ENCODE peak calls at places on chromosomes 16 and 17, in ten cellular contexts. One of them, this sample, is unnamed.

GRCh38 chr16:69397821-69398521 is 12.2 kb upstream of the TERF2 start:
- DNase-seq in GM12864: no peak
- DNase-seq in pancreas: peak
- DNase-seq in transverse colon: no peak
- DNase-seq in fibroblast of the aortic adventitia: peak
- DNase-seq in A673: peak
- DNase-seq in foreskin fibroblast: peak
- DNase-seq in cardiac muscle cell: peak
- DNase-seq in testis: peak
- DNase-seq in cardiac fibroblast: peak
- DNase-seq in this sample: peak

GRCh38 chr17:5354886-5355415 is 64.5 kb downstream of the NUP88 start:
- DNase-seq in A673: no peak
- DNase-seq in fibroblast of the aortic adventitia: no peak
- DNase-seq in transverse colon: no peak
- DNase-seq in cardiac fibroblast: no peak
- DNase-seq in cardiac muscle cell: no peak
- DNase-seq in GM12864: no peak
- DNase-seq in testis: no peak
- DNase-seq in pancreas: no peak
- DNase-seq in foreskin fibroblast: peak
- DNase-seq in this sample: no peak

GRCh38 chr16:84327926-84328505 is 33.3 kb downstream of the WFDC1 start:
- DNase-seq in foreskin fibroblast: no peak
- DNase-seq in GM12864: no peak
- DNase-seq in transverse colon: no peak
- DNase-seq in pancreas: no peak
- DNase-seq in cardiac fibroblast: no peak
- DNase-seq in testis: no peak
- DNase-seq in A673: no peak
- DNase-seq in cardiac muscle cell: no peak
- DNase-seq in fibroblast of the aortic adventitia: no peak
- DNase-seq in this sample: no peak

GRCh38 chr17:33039874-33040273 is 48.2 kb downstream of the SPACA3 start:
- DNase-seq in A673: no peak
- DNase-seq in foreskin fibroblast: peak
- DNase-seq in cardiac fibroblast: peak
- DNase-seq in testis: no peak
- DNase-seq in GM12864: no peak
- DNase-seq in pancreas: no peak
- DNase-seq in cardiac muscle cell: peak
- DNase-seq in fibroblast of the aortic adventitia: peak
- DNase-seq in transverse colon: no peak
- DNase-seq in this sample: peak

GRCh38 chr17:12575641-12576040 is 90.0 kb upstream of the MYOCD start:
- DNase-seq in A673: no peak
- DNase-seq in pancreas: no peak
- DNase-seq in testis: no peak
- DNase-seq in transverse colon: no peak
- DNase-seq in cardiac muscle cell: no peak
- DNase-seq in GM12864: no peak
- DNase-seq in cardiac fibroblast: no peak
- DNase-seq in fibroblast of the aortic adventitia: no peak
- DNase-seq in foreskin fibroblast: no peak
- DNase-seq in this sample: no peak

GRCh38 chr17:31416503-31416923 is 25.0 kb downstream of the RAB11FIP4 start:
- DNase-seq in cardiac muscle cell: peak
- DNase-seq in transverse colon: no peak
- DNase-seq in pancreas: no peak
- DNase-seq in cardiac fibroblast: peak
- DNase-seq in GM12864: no peak
- DNase-seq in testis: no peak
- DNase-seq in A673: no peak
- DNase-seq in foreskin fibroblast: no peak
- DNase-seq in fibroblast of the aortic adventitia: no peak
- DNase-seq in this sample: no peak

GRCh38 chr17:13957636-13958035 is 111.7 kb upstream of the COX10 start:
- DNase-seq in fibroblast of the aortic adventitia: peak
- DNase-seq in transverse colon: no peak
- DNase-seq in cardiac fibroblast: peak
- DNase-seq in pancreas: no peak
- DNase-seq in A673: no peak
- DNase-seq in testis: no peak
- DNase-seq in GM12864: no peak
- DNase-seq in cardiac muscle cell: peak
- DNase-seq in foreskin fibroblast: peak
- DNase-seq in this sample: no peak

GRCh38 chr17:6557040-6557438 is 684 bp upstream of the PITPNM3 start:
- DNase-seq in transverse colon: no peak
- DNase-seq in GM12864: no peak
- DNase-seq in cardiac muscle cell: no peak
- DNase-seq in pancreas: no peak
- DNase-seq in cardiac fibroblast: no peak
- DNase-seq in foreskin fibroblast: no peak
- DNase-seq in fibroblast of the aortic adventitia: no peak
- DNase-seq in A673: no peak
- DNase-seq in testis: no peak
- DNase-seq in this sample: no peak

GRCh38 chr16:2035431-2036199 is 8.9 kb downstream of the NHERF2 start:
- DNase-seq in transverse colon: peak
- DNase-seq in cardiac fibroblast: peak
- DNase-seq in foreskin fibroblast: peak
- DNase-seq in A673: peak
- DNase-seq in cardiac muscle cell: peak
- DNase-seq in testis: peak
- DNase-seq in fibroblast of the aortic adventitia: peak
- DNase-seq in pancreas: no peak
- DNase-seq in GM12864: no peak
- DNase-seq in this sample: no peak

GRCh38 chr17:16282522-16282921 is 65.5 kb downstream of the PIGL start:
- DNase-seq in foreskin fibroblast: peak
- DNase-seq in testis: no peak
- DNase-seq in cardiac muscle cell: peak
- DNase-seq in fibroblast of the aortic adventitia: peak
- DNase-seq in transverse colon: no peak
- DNase-seq in cardiac fibroblast: peak
- DNase-seq in A673: no peak
- DNase-seq in pancreas: no peak
- DNase-seq in GM12864: no peak
- DNase-seq in this sample: peak

GRCh38 chr17:8109669-8110455 is 8.5 kb downstream of the ALOXE3 start:
- DNase-seq in A673: peak
- DNase-seq in GM12864: no peak
- DNase-seq in cardiac fibroblast: peak
- DNase-seq in foreskin fibroblast: peak
- DNase-seq in cardiac muscle cell: peak
- DNase-seq in testis: peak
- DNase-seq in fibroblast of the aortic adventitia: peak
- DNase-seq in transverse colon: peak
- DNase-seq in pancreas: peak
- DNase-seq in this sample: no peak

GRCh38 chr17:50155115-50155819 is 4.8 kb upstream of the PPP1R9B start:
- DNase-seq in transverse colon: no peak
- DNase-seq in testis: peak
- DNase-seq in cardiac muscle cell: peak
- DNase-seq in cardiac fibroblast: peak
- DNase-seq in foreskin fibroblast: peak
- DNase-seq in GM12864: no peak
- DNase-seq in A673: no peak
- DNase-seq in pancreas: peak
- DNase-seq in fibroblast of the aortic adventitia: peak
- DNase-seq in this sample: no peak

GRCh38 chr16:627458-628239 is 3.1 kb upstream of the WFIKKN1 start:
- DNase-seq in A673: no peak
- DNase-seq in foreskin fibroblast: no peak
- DNase-seq in transverse colon: no peak
- DNase-seq in testis: no peak
- DNase-seq in pancreas: peak
- DNase-seq in GM12864: no peak
- DNase-seq in cardiac fibroblast: peak
- DNase-seq in cardiac muscle cell: no peak
- DNase-seq in fibroblast of the aortic adventitia: peak
- DNase-seq in this sample: no peak

GRCh38 chr17:16930571-16931317 is 41.2 kb downstream of the TNFRSF13B start:
- DNase-seq in fibroblast of the aortic adventitia: no peak
- DNase-seq in foreskin fibroblast: no peak
- DNase-seq in cardiac fibroblast: no peak
- DNase-seq in GM12864: no peak
- DNase-seq in A673: no peak
- DNase-seq in testis: no peak
- DNase-seq in transverse colon: no peak
- DNase-seq in cardiac muscle cell: no peak
- DNase-seq in pancreas: no peak
- DNase-seq in this sample: no peak

GRCh38 chr16:23072769-23073549 is 76.3 kb downstream of the USP31 start:
- DNase-seq in A673: no peak
- DNase-seq in transverse colon: no peak
- DNase-seq in testis: no peak
- DNase-seq in GM12864: no peak
- DNase-seq in cardiac fibroblast: no peak
- DNase-seq in foreskin fibroblast: peak
- DNase-seq in fibroblast of the aortic adventitia: peak
- DNase-seq in pancreas: no peak
- DNase-seq in cardiac muscle cell: peak
- DNase-seq in this sample: no peak
- TF ChIP-seq CTCF in A673: no peak
- TF ChIP-seq CTCF in transverse colon: no peak
- TF ChIP-seq CTCF in testis: no peak
- TF ChIP-seq CTCF in GM12864: peak
- TF ChIP-seq CTCF in cardiac fibroblast: no peak
- TF ChIP-seq CTCF in foreskin fibroblast: no peak
- TF ChIP-seq CTCF in fibroblast of the aortic adventitia: no peak
- TF ChIP-seq CTCF in pancreas: no peak
- TF ChIP-seq CTCF in cardiac muscle cell: no peak
- TF ChIP-seq CTCF in this sample: no peak

DNA sequence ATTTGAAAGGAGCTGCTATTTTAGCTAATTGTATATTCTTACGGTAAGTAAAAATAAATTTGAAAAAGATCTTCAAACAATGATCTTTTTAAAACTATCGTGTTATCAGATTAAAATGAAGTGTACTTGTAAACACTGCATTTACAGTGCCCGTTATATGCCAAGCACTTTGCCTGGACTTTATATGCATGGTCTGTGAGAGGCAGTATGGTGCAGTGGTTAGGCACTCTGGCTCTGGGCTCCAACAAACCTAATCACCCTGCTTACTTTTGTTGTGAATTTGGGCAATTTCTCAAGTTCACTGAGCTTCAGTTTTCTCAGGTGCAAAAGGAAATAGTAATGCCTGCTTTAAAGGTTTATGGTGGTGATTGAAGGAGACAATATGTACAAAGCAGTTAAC is 1.4 kb downstream of the PMP22 start:
- DNase-seq in A673: no peak
- DNase-seq in pancreas: no peak
- DNase-seq in transverse colon: no peak
- DNase-seq in foreskin fibroblast: no peak
- DNase-seq in testis: no peak
- DNase-seq in cardiac fibroblast: peak
- DNase-seq in GM12864: no peak
- DNase-seq in fibroblast of the aortic adventitia: no peak
- DNase-seq in cardiac muscle cell: no peak
- DNase-seq in this sample: no peak
- H3K4me3 ChIP-seq in A673: no peak
- H3K4me3 ChIP-seq in pancreas: no peak
- H3K4me3 ChIP-seq in transverse colon: peak
- H3K4me3 ChIP-seq in foreskin fibroblast: peak
- H3K4me3 ChIP-seq in testis: no peak
- H3K4me3 ChIP-seq in cardiac fibroblast: peak
- H3K4me3 ChIP-seq in GM12864: no peak
- H3K4me3 ChIP-seq in fibroblast of the aortic adventitia: peak
- H3K4me3 ChIP-seq in cardiac muscle cell: no peak
- H3K4me3 ChIP-seq in this sample: peak

GRCh38 chr16:88865742-88866141 is 718 bp downstream of the PABPN1L start:
- DNase-seq in pancreas: no peak
- DNase-seq in transverse colon: no peak
- DNase-seq in foreskin fibroblast: no peak
- DNase-seq in GM12864: no peak
- DNase-seq in cardiac muscle cell: no peak
- DNase-seq in A673: no peak
- DNase-seq in fibroblast of the aortic adventitia: no peak
- DNase-seq in testis: no peak
- DNase-seq in cardiac fibroblast: no peak
- DNase-seq in this sample: no peak
- TF ChIP-seq CTCF in pancreas: no peak
- TF ChIP-seq CTCF in transverse colon: no peak
- TF ChIP-seq CTCF in foreskin fibroblast: no peak
- TF ChIP-seq CTCF in GM12864: no peak
- TF ChIP-seq CTCF in cardiac muscle cell: no peak
- TF ChIP-seq CTCF in A673: no peak
- TF ChIP-seq CTCF in fibroblast of the aortic adventitia: no peak
- TF ChIP-seq CTCF in testis: no peak
- TF ChIP-seq CTCF in cardiac fibroblast: no peak
- TF ChIP-seq CTCF in this sample: no peak

GRCh38 chr17:82278308-82278707 is 4.8 kb upstream of the CSNK1D start:
- DNase-seq in transverse colon: no peak
- DNase-seq in testis: no peak
- DNase-seq in fibroblast of the aortic adventitia: no peak
- DNase-seq in foreskin fibroblast: no peak
- DNase-seq in cardiac muscle cell: no peak
- DNase-seq in GM12864: no peak
- DNase-seq in pancreas: no peak
- DNase-seq in A673: no peak
- DNase-seq in cardiac fibroblast: no peak
- DNase-seq in this sample: no peak

GRCh38 chr17:82275326-82275725 is 1.8 kb upstream of the CSNK1D start:
- DNase-seq in pancreas: no peak
- DNase-seq in cardiac muscle cell: no peak
- DNase-seq in foreskin fibroblast: no peak
- DNase-seq in testis: no peak
- DNase-seq in fibroblast of the aortic adventitia: no peak
- DNase-seq in transverse colon: no peak
- DNase-seq in A673: no peak
- DNase-seq in cardiac fibroblast: no peak
- DNase-seq in GM12864: no peak
- DNase-seq in this sample: no peak

GRCh38 chr17:82276951-82277350 is 3.5 kb upstream of the CSNK1D start:
- DNase-seq in transverse colon: no peak
- DNase-seq in fibroblast of the aortic adventitia: no peak
- DNase-seq in foreskin fibroblast: no peak
- DNase-seq in GM12864: no peak
- DNase-seq in cardiac fibroblast: no peak
- DNase-seq in cardiac muscle cell: no peak
- DNase-seq in A673: no peak
- DNase-seq in testis: no peak
- DNase-seq in pancreas: no peak
- DNase-seq in this sample: no peak

GRCh38 chr17:82278786-82279379 is 5.4 kb upstream of the CSNK1D start:
- DNase-seq in GM12864: no peak
- DNase-seq in cardiac fibroblast: no peak
- DNase-seq in transverse colon: no peak
- DNase-seq in foreskin fibroblast: no peak
- DNase-seq in cardiac muscle cell: no peak
- DNase-seq in fibroblast of the aortic adventitia: no peak
- DNase-seq in pancreas: peak
- DNase-seq in testis: no peak
- DNase-seq in A673: no peak
- DNase-seq in this sample: no peak

DNA sequence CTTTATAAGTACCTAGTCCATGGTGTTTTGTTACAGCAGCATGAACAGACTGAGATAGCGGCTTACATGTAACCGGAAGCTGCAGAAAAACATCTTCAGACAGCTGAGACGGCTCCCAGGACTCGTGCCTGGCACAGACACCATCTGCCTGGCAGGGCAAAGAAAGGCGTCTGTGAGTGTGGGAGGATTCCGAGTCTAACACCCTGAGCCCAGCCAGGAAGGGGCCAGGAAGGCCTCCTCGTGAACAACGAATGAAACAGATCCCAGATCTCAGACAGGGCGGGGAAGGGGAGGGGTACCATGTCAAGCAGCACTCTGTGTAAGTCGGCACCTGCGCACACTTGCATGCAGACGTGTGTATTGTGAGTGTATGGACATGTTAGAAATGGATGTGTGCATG is 4.4 kb upstream of the CSNK1D start:
- DNase-seq in transverse colon: no peak
- DNase-seq in GM12864: no peak
- DNase-seq in A673: no peak
- DNase-seq in pancreas: no peak
- DNase-seq in fibroblast of the aortic adventitia: no peak
- DNase-seq in cardiac muscle cell: no peak
- DNase-seq in testis: no peak
- DNase-seq in cardiac fibroblast: no peak
- DNase-seq in foreskin fibroblast: no peak
- DNase-seq in this sample: no peak
- H3K4me3 ChIP-seq in transverse colon: no peak
- H3K4me3 ChIP-seq in GM12864: no peak
- H3K4me3 ChIP-seq in A673: no peak
- H3K4me3 ChIP-seq in pancreas: no peak
- H3K4me3 ChIP-seq in fibroblast of the aortic adventitia: no peak
- H3K4me3 ChIP-seq in cardiac muscle cell: no peak
- H3K4me3 ChIP-seq in testis: no peak
- H3K4me3 ChIP-seq in cardiac fibroblast: no peak
- H3K4me3 ChIP-seq in foreskin fibroblast: no peak
- H3K4me3 ChIP-seq in this sample: no peak